ENCODE peak calls at places on chromosomes 13 and 19, in four cellular contexts. A, G, V and C are unnamed samples.

GRCh38 chr13:112912726-112913440 is 56.1 kb upstream of the MCF2L start:
- DNase-seq in G (no peak), V (no peak), A (no peak), C (no peak)

GRCh38 chr19:35511337-35511736 is 2.1 kb downstream of the DMKN start:
- DNase-seq in V (no peak), A (no peak), G (no peak), C (no peak)

GRCh38 chr13:99884913-99885312 is 86.7 kb downstream of the ZIC5 start:
- DNase-seq in G (no peak), A (no peak), V (no peak), C (no peak)

GRCh38 chr19:10352764-10353671 is 13.6 kb upstream of the ICAM3 start:
- DNase-seq in V (no peak), A (no peak), G (peak), C (no peak)

GRCh38 chr13:29436291-29436690 is 159.2 kb downstream of the SLC7A1 start:
- DNase-seq in G (no peak), V (peak), A (no peak), C (peak)

GRCh38 chr13:43223206-43223605 is 199.8 kb downstream of the DNAJC15 start:
- DNase-seq in V (no peak), A (no peak), G (no peak), C (no peak)

GRCh38 chr13:58884810-58885209 is 1253.3 kb downstream of the PCDH17 start:
- DNase-seq in A (no peak), V (no peak), G (no peak), C (no peak)

GRCh38 chr19:23116802-23117571 is at the start of gene ZNF730:
- DNase-seq in V (peak), G (peak), A (peak), C (peak)

GRCh38 chr19:57850553-57851017 is 926 bp downstream of the ZNF587 start:
- DNase-seq in V (peak), A (no peak), G (no peak), C (peak)

GRCh38 chr13:30713133-30713532 is 22.2 kb upstream of the ALOX5AP start:
- DNase-seq in G (no peak), A (no peak), V (no peak), C (no peak)

GRCh38 chr19:13459351-13459750 is 46.9 kb downstream of the CACNA1A start:
- DNase-seq in A (no peak), G (no peak), V (no peak), C (no peak)

GRCh38 chr19:54420383-54421168 is 5.3 kb downstream of the TTYH1 start:
- DNase-seq in V (no peak), G (peak), A (no peak), C (no peak)

GRCh38 chr13:42548731-42549554 is 25.0 kb upstream of the TNFSF11 start:
- DNase-seq in G (no peak), A (peak), V (peak), C (peak)

GRCh38 chr13:113889467-113889866 is 25.6 kb upstream of the GAS6 start:
- DNase-seq in G (no peak), A (no peak), V (no peak), C (no peak)

GRCh38 chr13:59890064-59890463 is 273.7 kb downstream of the DIAPH3 start:
- DNase-seq in V (peak), A (no peak), G (no peak), C (peak)

GRCh38 chr19:5152767-5153532 is 184.0 kb downstream of the KDM4B start:
- DNase-seq in G (no peak), V (no peak), A (no peak), C (no peak)

GRCh38 chr13:41032646-41033396 is 13.7 kb upstream of the ELF1 start:
- DNase-seq in V (no peak), G (no peak), A (no peak), C (no peak)

GRCh38 chr13:98141938-98142426 is 912 bp upstream of the FARP1 start:
- DNase-seq in G (peak), A (no peak), V (no peak), C (no peak)

GRCh38 chr13:104810242-104810641 is 1725.2 kb downstream of the EFNB2 start:
- DNase-seq in G (no peak), A (no peak), V (no peak), C (no peak)

GRCh38 chr19:6983448-6983847 is 37.8 kb downstream of the MBD3L2B start:
- DNase-seq in G (no peak), A (no peak), V (no peak), C (no peak)

GRCh38 chr13:98847780-98848179 is 95.3 kb upstream of the SLC15A1 start:
- DNase-seq in V (no peak), G (no peak), A (no peak), C (no peak)

GRCh38 chr19:6925801-6926751 is 38.7 kb downstream of the ADGRE1 start:
- DNase-seq in G (no peak), A (peak), V (no peak), C (no peak)

GRCh38 chr19:31656507-31656906 is 307.3 kb upstream of the TSHZ3 start:
- DNase-seq in G (no peak), A (no peak), V (no peak), C (no peak)

DNA sequence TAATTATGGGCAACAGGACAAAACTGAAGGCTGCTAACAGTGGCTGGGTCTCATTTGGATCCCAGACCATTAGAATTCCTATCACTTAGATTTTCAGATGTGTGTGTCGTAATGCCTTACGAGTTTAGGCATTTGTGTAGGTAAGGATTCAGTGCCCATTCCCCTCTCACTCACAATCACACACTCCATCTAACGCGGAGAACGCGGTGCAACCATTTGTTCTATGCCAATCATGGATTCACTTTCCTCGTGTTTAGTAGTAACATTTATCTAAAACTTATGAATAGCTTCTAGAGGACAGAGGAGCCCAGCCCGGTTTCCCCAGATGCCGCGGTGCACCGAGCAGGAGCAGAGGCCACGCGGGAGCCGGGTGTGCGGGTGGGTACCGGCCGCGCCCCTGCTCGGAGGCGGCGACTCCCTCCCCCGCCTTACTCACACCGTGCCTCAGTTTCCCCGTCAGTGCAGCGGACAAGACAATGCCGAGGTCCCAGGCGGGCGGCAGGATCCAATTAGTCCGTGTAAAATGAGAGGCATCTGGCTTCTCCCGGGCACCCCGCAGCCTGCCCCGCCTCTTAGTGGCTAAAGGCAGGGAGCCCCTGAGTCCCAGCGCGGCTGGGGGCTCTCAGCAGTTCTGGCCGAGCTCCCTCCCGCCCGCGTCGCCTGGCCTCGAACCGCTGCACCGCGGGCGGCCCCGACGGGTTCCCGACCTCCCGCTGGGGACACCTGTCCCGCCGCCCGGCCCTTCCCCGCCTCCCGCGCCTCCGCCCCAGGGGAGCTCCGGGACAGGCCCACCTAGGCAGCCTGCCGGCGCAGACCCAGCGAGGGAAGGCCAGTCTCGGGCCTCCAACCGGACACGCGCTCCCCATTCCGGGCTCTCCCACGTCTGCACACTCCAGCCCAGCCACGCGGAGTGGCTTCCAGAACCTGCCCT is 5.9 kb upstream of the C1QTNF9B start:
- DNase-seq in A (no peak), V (no peak), G (peak), C (no peak)
- H3K4me3 ChIP-seq in A (no peak), V (peak), G (peak), C (no peak)

GRCh38 chr13:50377726-50378270 is 362.6 kb downstream of the KCNRG start:
- DNase-seq in G (no peak), A (no peak), V (no peak), C (no peak)

GRCh38 chr13:50374517-50374916 is 359.3 kb downstream of the KCNRG start:
- DNase-seq in V (no peak), G (no peak), A (no peak), C (no peak)

GRCh38 chr13:50378513-50378970 is 363.3 kb downstream of the KCNRG start:
- DNase-seq in V (no peak), G (no peak), A (no peak), C (no peak)

GRCh38 chr13:50376895-50377575 is 361.8 kb downstream of the KCNRG start:
- DNase-seq in G (no peak), V (no peak), A (no peak), C (no peak)

DNA sequence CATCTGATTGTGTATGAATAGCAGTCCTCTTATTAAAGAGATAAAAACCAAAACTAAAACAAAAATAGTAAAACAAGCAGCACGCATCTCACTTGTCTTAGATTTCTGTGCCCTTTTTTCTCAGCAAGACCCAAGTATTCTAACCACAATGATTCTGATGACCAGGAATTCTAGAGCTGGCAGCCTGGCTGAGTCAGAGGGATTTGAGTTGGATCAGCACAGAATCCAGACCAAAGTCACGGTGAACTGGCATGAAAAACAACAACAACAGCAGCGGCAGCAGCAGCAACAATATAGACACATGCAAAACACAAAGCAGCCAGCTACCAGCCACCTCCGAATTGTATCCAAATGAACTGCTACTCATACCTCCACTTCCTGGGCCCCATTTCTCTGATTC is 360.5 kb downstream of the KCNRG start:
- DNase-seq in V (peak), A (no peak), G (no peak), C (no peak)
- H3K4me3 ChIP-seq in V (no peak), A (no peak), G (no peak), C (no peak)

DNA sequence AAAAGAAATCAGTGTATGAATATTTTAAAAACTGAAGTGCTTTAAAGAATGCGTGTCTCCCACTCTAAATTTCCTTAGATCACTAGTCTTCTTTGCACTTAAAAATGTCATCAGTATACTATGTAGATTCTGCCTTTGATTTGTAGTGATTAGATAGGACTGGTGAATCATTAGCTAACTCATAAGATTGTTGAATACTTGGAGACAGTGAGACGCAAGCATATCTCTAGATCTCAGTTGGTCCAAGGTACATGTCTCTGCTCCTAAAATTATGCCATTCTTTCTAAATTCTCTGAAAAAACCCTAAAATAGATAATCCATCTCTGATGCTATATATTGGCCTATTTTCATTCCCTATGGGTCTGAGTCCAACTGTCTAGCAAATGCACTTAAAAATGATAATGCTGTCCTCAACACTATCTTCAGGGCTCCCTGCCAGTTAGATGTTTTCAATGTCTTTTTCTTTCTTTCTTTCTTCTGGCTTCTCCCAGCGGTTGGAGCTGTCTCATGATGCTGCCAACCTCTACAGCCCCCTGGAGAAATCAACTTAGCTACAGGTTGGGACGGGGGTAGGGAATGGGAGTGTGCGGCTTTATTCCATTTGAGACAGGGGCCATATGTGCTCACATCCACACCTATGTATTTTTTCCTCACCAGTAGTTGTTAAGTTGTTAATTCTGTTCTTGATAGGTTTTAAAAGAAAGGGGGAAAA is 301.0 kb downstream of the NDFIP2 start:
- DNase-seq in G (no peak), V (no peak), A (no peak), C (no peak)
- H3K4me3 ChIP-seq in G (no peak), V (no peak), A (no peak), C (no peak)

GRCh38 chr19:45780448-45781281 is 1.6 kb downstream of the DMPK start:
- DNase-seq in A (no peak), G (no peak), V (no peak), C (no peak)

GRCh38 chr19:45780146-45780447 is 2.2 kb downstream of the DMPK start:
- DNase-seq in V (no peak), G (no peak), A (no peak), C (no peak)

GRCh38 chr19:45782820-45783785 is 813 bp upstream of the DMPK start:
- DNase-seq in G (peak), A (no peak), V (peak), C (no peak)

GRCh38 chr19:45782162-45782623 is at the start of gene DMPK:
- DNase-seq in V (no peak), G (peak), A (no peak), C (no peak)

GRCh38 chr19:45781282-45782161 is 768 bp downstream of the DMPK start:
- DNase-seq in A (no peak), V (no peak), G (peak), C (no peak)
- H3K4me3 ChIP-seq in A (no peak), V (peak), G (peak), C (peak)

GRCh38 chr13:37486171-37486661 is 112.4 kb downstream of the POSTN start:
- DNase-seq in G (no peak), V (no peak), A (no peak), C (no peak)
- H3K4me3 ChIP-seq in G (no peak), V (no peak), A (no peak), C (no peak)

GRCh38 chr19:14979498-14980255 is at the start of gene SLC1A6:
- DNase-seq in V (no peak), A (no peak), G (no peak), C (no peak)
- H3K4me3 ChIP-seq in V (no peak), A (no peak), G (no peak), C (no peak)

GRCh38 chr19:33377586-33378475 is 4.3 kb downstream of the CEBPG start:
- DNase-seq in V (no peak), G (no peak), A (no peak), C (no peak)

GRCh38 chr19:33376931-33377557 is 3.5 kb downstream of the CEBPG start:
- DNase-seq in A (no peak), V (no peak), G (no peak), C (no peak)

GRCh38 chr19:33375156-33375744 is 1.7 kb downstream of the CEBPG start:
- DNase-seq in V (no peak), A (no peak), G (no peak), C (no peak)

GRCh38 chr19:33375760-33376159 is 2.3 kb downstream of the CEBPG start:
- DNase-seq in A (no peak), G (no peak), V (peak), C (no peak)

GRCh38 chr19:33376423-33376822 is 2.9 kb downstream of the CEBPG start:
- DNase-seq in V (peak), A (no peak), G (peak), C (peak)
- H3K4me3 ChIP-seq in V (no peak), A (no peak), G (no peak), C (no peak)

DNA sequence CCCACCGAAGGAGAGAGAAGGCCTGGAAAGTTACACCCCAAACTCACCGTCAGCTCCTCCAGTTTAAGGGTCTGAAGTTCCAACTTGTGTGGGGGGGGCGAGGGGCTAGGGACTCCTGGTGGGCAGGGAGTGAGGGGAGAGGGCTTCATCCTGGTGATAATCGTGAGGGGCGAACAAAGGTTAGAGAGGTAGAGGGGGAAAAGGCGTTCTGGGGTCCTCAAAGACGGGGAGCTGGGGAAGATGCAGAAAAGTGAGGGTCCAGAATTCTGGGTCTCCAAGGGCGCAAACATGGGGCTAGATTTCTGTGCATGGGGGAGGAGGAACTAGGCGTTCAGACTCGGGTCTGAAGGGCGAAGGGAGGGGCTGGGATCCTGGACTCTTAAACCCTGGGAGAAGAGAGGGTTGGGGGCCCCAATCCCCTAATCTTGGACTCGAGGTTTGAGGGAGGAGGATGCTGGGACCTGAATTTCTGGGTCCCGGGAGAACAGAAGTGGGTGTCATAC is 4.7 kb downstream of the MAMSTR start:
- DNase-seq in G (no peak), A (no peak), V (no peak), C (no peak)
- H3K4me3 ChIP-seq in G (peak), A (peak), V (peak), C (peak)

DNA sequence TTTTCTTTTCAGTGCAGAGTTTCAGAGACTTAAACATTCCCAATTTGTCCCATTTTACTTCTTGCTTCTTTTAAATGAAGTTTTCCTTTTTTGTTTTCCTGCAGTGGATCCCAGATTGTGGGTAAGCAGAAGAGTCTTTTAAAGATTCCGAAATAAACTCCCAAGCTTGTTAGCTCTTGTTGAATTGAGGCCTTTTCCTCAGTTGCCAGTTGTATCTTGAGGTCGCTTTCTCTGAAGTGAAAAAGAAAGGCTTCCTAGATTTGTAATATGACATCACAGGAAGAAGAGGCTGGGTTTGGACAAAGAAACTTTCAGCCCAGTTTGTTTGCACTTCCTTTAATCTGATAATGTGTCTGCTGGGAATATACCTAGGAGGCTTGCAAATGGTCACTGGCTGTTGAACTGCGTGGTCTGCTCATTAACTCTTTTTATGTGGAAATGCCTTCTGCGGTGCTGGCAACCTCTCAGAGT is at the start of gene LPAR6:
- DNase-seq in V (peak), A (no peak), G (no peak), C (peak)
- H3K4me3 ChIP-seq in V (peak), A (no peak), G (peak), C (peak)

DNA sequence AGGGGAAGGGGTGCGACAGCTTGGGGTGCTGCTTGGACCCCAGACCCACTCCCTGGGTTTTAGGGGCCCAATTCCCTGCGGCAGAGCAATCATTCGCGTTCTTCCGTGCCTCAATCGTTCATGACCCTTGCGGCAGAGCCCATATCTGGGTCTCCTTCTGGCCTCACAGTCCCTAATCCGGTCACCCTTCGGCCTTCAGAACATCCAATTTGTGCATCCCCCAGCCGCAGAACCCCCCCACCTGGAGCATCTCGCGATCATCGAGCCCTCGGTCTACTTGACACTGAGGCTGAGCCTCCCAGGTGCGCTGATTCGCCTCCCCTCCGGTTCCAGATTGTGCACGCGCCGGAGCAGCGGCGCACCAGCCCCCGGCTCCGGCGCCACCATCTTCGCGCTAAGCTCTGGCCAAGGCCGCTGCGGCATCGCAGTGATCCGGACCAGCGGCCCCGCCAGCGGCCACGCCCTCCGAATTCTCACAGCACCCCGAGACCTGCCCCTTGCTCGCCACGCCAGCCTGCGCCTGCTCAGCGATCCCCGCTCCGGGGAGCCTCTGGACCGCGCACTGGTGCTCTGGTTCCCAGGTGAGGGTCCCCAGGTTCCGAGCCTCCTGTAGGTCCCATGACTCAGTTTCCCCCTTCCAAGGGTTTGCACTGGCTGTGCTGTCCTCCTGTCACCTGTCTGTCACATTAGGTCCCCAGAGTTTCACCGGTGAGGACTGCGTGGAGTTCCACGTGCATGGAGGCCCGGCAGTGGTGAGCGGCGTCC is 504 bp downstream of the GTPBP3 start:
- DNase-seq in G (no peak), A (no peak), V (no peak), C (no peak)
- H3K4me3 ChIP-seq in G (peak), A (peak), V (peak), C (peak)